ENCODE peak calls at places on chromosomes 5 and 9, in nine cellular contexts. E is cardiac fibroblast, Y is GM20000, N is AG09309, X is fibroblast of the aortic adventitia, O is foreskin fibroblast, U is fibroblast of mammary gland, M is HCT116, B is fibroblast of pulmonary artery. P is an unnamed sample.

GRCh38 chr5:146528232-146528631 is 12.2 kb upstream of the GPR151 start:
- DNase-seq in U (no peak), Y (no peak), E (peak), O (no peak), B (peak), N (no peak), M (no peak), X (no peak), P (no peak)

GRCh38 chr9:4684820-4685219 is 5.5 kb downstream of the CDC37L1 start:
- DNase-seq in B (no peak), U (no peak), E (no peak), Y (no peak), O (no peak), M (no peak), N (no peak), X (no peak), P (no peak)

GRCh38 chr9:4792054-4792571 is 631 bp upstream of the RCL1 start:
- DNase-seq in E (no peak), N (no peak), O (no peak), M (no peak), X (peak), Y (no peak), U (peak), B (no peak), P (no peak)

GRCh38 chr5:68285857-68286611 is 70.5 kb downstream of the PIK3R1 start:
- DNase-seq in U (peak), Y (peak), B (peak), O (peak), N (no peak), E (peak), M (peak), X (peak), P (no peak)

GRCh38 chr5:2732850-2733249 is 18.6 kb downstream of the IRX2 start:
- DNase-seq in E (no peak), U (no peak), N (no peak), Y (no peak), B (no peak), O (no peak), X (no peak), M (no peak), P (no peak)

GRCh38 chr9:16121593-16121992 is 568.8 kb downstream of the CCDC171 start:
- DNase-seq in Y (no peak), U (peak), O (no peak), N (no peak), B (peak), E (peak), M (no peak), X (no peak), P (no peak)

GRCh38 chr5:178504340-178504960 is 85.7 kb downstream of the COL23A1 start:
- DNase-seq in M (no peak), N (no peak), O (no peak), X (no peak), Y (no peak), E (no peak), U (no peak), B (no peak), P (no peak)

GRCh38 chr9:126376311-126376902 is 49.8 kb downstream of the MVB12B start:
- DNase-seq in N (no peak), X (no peak), E (no peak), O (no peak), B (no peak), M (no peak), Y (no peak), U (no peak), P (peak)

GRCh38 chr9:76758476-76758875 is 5.8 kb upstream of the PCA3 start:
- DNase-seq in X (peak), B (no peak), O (no peak), Y (no peak), M (no peak), N (no peak), E (peak), U (no peak), P (no peak)

GRCh38 chr5:54040773-54041172 is 269.6 kb downstream of the ARL15 start:
- DNase-seq in Y (no peak), M (no peak), O (no peak), E (no peak), U (no peak), N (no peak), X (peak), B (no peak), P (no peak)

GRCh38 chr9:98501776-98502175 is 207.0 kb downstream of the GABBR2 start:
- DNase-seq in X (no peak), B (no peak), N (no peak), U (no peak), M (no peak), O (no peak), E (no peak), Y (no peak), P (no peak)

GRCh38 chr9:95834281-95834907 is 41.1 kb upstream of the ERCC6L2 start:
- DNase-seq in U (no peak), N (no peak), E (peak), B (peak), M (no peak), X (no peak), O (no peak), Y (no peak), P (no peak)

GRCh38 chr9:124778575-124779367 is 1.8 kb downstream of the OLFML2A start:
- DNase-seq in Y (peak), X (no peak), M (no peak), B (no peak), E (no peak), U (peak), N (no peak), O (no peak), P (no peak)

GRCh38 chr9:124774131-124774978 is 2.6 kb upstream of the OLFML2A start:
- DNase-seq in M (peak), O (peak), N (no peak), E (peak), U (peak), X (peak), B (peak), Y (peak), P (peak)

GRCh38 chr9:124779368-124780059 is 2.6 kb downstream of the OLFML2A start:
- DNase-seq in O (peak), B (peak), M (no peak), N (peak), E (peak), Y (peak), U (peak), X (peak), P (no peak)

GRCh38 chr9:124776613-124776951 is 351 bp upstream of the OLFML2A start:
- DNase-seq in B (no peak), Y (no peak), X (no peak), N (no peak), O (no peak), E (no peak), M (no peak), U (no peak), P (no peak)

GRCh38 chr9:124776952-124777645 is at the start of gene OLFML2A:
- DNase-seq in N (no peak), E (no peak), O (no peak), B (no peak), U (peak), X (no peak), M (no peak), Y (peak), P (no peak)
- TF ChIP-seq CTCF in N (peak), E (no peak), O (peak), B (no peak), U (no peak), X (no peak), M (peak), Y (peak), P (peak)

DNA sequence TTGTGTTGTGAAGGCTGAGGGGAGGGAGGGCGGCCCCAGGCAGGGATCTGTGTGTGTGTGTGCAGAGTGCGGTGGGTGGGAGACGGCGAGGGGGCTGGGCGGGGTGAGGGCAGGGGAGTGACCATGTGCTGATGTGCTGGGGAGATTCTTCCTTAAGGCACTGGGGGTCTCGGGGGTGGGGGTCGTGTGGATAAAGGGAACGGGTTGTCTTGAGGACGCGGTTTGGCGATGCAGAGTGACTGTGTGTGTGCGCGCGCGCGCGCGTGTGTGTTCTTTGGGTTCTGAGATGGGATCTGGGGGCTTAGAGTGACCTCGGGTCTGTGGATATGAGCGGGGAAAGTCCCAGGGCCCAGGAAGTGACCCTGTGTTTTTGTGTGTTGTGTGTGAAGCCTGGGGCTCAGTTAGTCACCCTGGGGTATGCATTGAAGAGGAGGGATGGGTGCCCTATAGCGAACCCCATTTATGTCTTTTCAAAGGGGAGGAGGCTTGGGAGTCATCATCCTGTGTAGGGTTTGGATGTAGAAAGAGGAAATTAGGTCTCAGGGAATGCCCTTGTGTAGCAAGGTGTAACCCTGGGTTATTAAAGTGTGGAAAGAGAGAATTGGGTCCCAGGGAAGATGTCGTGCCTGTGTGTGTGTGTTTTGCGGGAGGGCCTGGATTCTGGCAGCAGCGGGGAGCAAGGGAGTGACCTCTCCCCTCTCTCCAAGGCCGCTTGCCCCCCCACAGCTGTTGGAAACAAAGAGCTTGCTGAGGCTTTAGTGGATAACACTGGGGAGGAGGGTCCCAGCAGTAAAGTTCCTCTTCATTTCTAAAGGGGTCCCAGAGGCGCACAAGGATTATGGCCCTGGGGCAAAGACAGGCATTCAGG is 1.4 kb downstream of the TMEFF1 start:
- DNase-seq in U (no peak), E (no peak), X (no peak), B (no peak), N (no peak), O (no peak), Y (peak), M (no peak), P (peak)
- TF ChIP-seq CTCF in U (no peak), E (no peak), X (no peak), B (no peak), N (no peak), O (no peak), Y (no peak), M (no peak), P (no peak)

DNA sequence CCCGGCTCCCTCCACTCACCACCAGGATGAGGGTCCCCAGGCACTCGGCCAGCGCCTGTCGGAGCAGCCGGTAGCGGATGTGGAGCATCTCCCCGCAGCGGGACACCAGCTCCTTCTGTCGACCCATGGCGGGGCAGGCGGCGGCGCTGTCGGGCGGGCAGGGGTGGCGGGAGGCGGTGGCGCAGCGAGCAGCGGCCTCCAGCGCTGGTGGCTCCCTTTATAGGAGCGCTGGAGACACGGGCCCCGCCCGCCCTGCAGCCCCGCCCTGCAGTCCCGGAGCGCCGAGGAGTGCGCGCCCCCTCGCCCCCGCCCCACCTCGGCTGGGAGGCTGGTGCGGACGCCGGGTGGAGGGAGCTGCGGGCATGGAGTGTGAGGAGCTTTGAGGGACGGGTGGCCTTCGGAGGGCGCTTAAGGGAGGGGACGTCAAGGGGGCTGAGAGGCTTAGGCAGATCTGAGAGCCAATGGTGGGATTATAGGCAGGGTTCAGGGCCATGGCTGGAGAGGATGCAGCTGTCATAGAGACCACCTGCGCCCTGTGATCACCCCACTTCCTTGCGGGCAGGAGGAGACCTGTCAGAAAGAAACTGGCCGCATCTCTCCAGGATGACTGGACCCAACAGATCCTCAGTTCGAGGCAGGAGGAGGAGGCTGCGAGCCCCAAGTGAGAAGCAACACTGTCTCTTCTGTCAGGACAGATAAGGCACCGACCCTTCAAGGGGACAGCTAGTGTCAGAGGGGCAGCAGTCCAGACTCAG is at the start of gene AQP3:
- DNase-seq in N (no peak), B (peak), U (no peak), M (no peak), E (no peak), Y (peak), O (peak), X (no peak), P (peak)
- TF ChIP-seq CTCF in N (peak), B (no peak), U (no peak), M (peak), E (peak), Y (no peak), O (peak), X (peak), P (peak)

GRCh38 chr5:912356-913091 is 19.8 kb downstream of the TRIP13 start:
- DNase-seq in E (peak), B (peak), O (no peak), U (peak), N (peak), X (peak), Y (no peak), M (peak), P (no peak)
- TF ChIP-seq CTCF in E (peak), B (peak), O (no peak), U (no peak), N (peak), X (peak), Y (no peak), M (peak), P (no peak)

DNA sequence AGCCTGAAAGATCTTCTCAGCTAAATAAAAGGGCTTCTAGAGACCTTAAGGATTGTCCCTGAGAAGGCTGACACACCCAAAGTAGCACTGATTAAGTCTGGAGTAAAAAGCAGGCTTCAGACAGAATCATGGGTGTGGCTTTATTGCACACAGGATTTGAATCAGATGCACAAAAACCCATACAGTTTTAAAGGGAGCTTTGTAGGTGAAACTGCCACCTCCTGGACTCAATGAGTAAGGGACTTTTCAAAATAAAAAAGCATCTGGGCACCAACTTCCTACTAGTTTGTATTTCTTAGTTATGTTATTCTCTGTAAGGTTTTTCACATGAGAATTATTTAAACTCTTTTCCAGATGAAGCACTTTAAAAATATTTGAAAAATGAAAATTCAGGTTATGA is 129.4 kb downstream of the EDIL3 start:
- DNase-seq in Y (peak), N (peak), X (peak), B (peak), O (no peak), U (peak), M (peak), E (peak), P (no peak)
- TF ChIP-seq CTCF in Y (no peak), N (peak), X (peak), B (peak), O (peak), U (peak), M (peak), E (peak), P (peak)

P was measured in progenitor cell of endocrine pancreas.